ENCODE peak calls at places on chromosomes 5 and 9, in nine cellular contexts. G, P, Z, D, Y, F, R, N and O are unnamed samples.
A peak's percentile ranks its signal among the peaks of the same experiment; 100 is the strongest.

GRCh38 chr9:38484076-38484637 is 59.9 kb upstream of the IGFBPL1 start:
- DNase-seq in N (no peak), Y (no peak), P (no peak), G (no peak), Z (no peak), F (peak; percentile 2), D (no peak), R (no peak), O (no peak)

GRCh38 chr5:126104341-126104740 is 318.9 kb upstream of the GRAMD2B start:
- DNase-seq in N (no peak), R (no peak), F (no peak), Z (no peak), Y (no peak), P (no peak), D (no peak), G (no peak), O (no peak)

GRCh38 chr9:107809859-107810492 is 320.4 kb upstream of the KLF4 start:
- DNase-seq in G (no peak), Z (no peak), D (no peak), P (no peak), N (no peak), F (no peak), Y (peak; percentile 18), R (no peak), O (no peak)

GRCh38 chr5:68740204-68740910 is 353.5 kb upstream of the SLC30A5 start:
- DNase-seq in D (no peak), P (no peak), Z (no peak), N (no peak), F (no peak), G (no peak), Y (no peak), R (no peak), O (no peak)

GRCh38 chr5:53381-54174 is 38.4 kb upstream of the PLEKHG4B start:
- DNase-seq in Z (no peak), Y (peak; percentile 23), G (no peak), R (peak; percentile 82), P (no peak), F (peak; percentile 72), N (peak; percentile 94), D (no peak), O (no peak)

GRCh38 chr5:64742821-64743220 is 25.7 kb downstream of the SREK1IP1 start:
- DNase-seq in P (no peak), F (no peak), G (peak; percentile 25), R (no peak), N (no peak), Y (no peak), D (no peak), Z (no peak), O (no peak)

GRCh38 chr5:96876292-96876850 is at the start of gene ERAP2:
- DNase-seq in Z (no peak), D (no peak), P (no peak), Y (no peak), N (no peak), F (no peak), R (no peak), G (peak; percentile 61), O (no peak)

GRCh38 chr9:134205636-134206316 is 41.4 kb upstream of the RNU6ATAC start:
- DNase-seq in P (no peak), N (no peak), G (peak; percentile 90), R (peak; percentile 20), F (no peak), Y (peak; percentile 55), D (no peak), Z (no peak), O (peak; percentile 71)

GRCh38 chr5:127766556-127767335 is 63.6 kb downstream of the CCDC192 start:
- DNase-seq in G (peak; percentile 40), Y (no peak), Z (no peak), F (no peak), N (no peak), D (no peak), R (no peak), P (no peak), O (no peak)

GRCh38 chr5:72651779-72652178 is 144.6 kb upstream of the ZNF366 start:
- DNase-seq in R (no peak), D (no peak), Z (no peak), N (no peak), G (peak; percentile 11), P (no peak), Y (no peak), F (no peak), O (no peak)

GRCh38 chr5:158451203-158451982 is 592.4 kb upstream of the CLINT1 start:
- DNase-seq in F (no peak), Z (no peak), G (peak; percentile 89), R (no peak), P (no peak), D (peak; percentile 23), N (no peak), Y (peak; percentile 13), O (no peak)

GRCh38 chr9:113501129-113501686 is 37.7 kb downstream of the RGS3 start:
- DNase-seq in P (no peak), R (no peak), F (no peak), G (no peak), D (no peak), N (peak; percentile 69), Z (no peak), Y (no peak), O (peak; percentile 69)

GRCh38 chr5:69007086-69007672 is 86.6 kb upstream of the SLC30A5 start:
- DNase-seq in N (no peak), P (no peak), F (no peak), Z (no peak), D (no peak), R (no peak), G (no peak), Y (no peak), O (no peak)

GRCh38 chr9:133064241-133065069 is 2.7 kb downstream of the CEL start:
- DNase-seq in F (no peak), G (no peak), Z (no peak), P (no peak), N (no peak), R (no peak), D (no peak), Y (no peak), O (no peak)

GRCh38 chr9:4987996-4988421 is 2.9 kb downstream of the JAK2 start:
- DNase-seq in D (peak; percentile 58), P (peak; percentile 13), F (peak; percentile 92), N (peak; percentile 55), G (peak; percentile 77), Y (peak; percentile 22), Z (peak; percentile 55), R (no peak), O (no peak)

GRCh38 chr5:66467564-66467963 is 128.6 kb upstream of the MAST4 start:
- DNase-seq in D (no peak), Z (no peak), G (no peak), F (no peak), P (no peak), N (no peak), R (no peak), Y (no peak), O (no peak)

GRCh38 chr5:109560554-109560953 is 129.2 kb upstream of the MAN2A1 start:
- DNase-seq in Z (no peak), R (no peak), F (no peak), G (no peak), N (no peak), D (no peak), Y (no peak), P (no peak), O (no peak)

GRCh38 chr9:88775037-88775471 is 216.2 kb upstream of the S1PR3 start:
- DNase-seq in D (no peak), F (no peak), G (peak; percentile 98), Z (no peak), N (no peak), Y (no peak), R (no peak), P (no peak), O (no peak)

GRCh38 chr9:120715331-120715924 is 1.2 kb upstream of the MEGF9 start:
- DNase-seq in Z (no peak), N (peak; percentile 43), D (peak; percentile 58), G (peak; percentile 89), F (peak; percentile 5), P (no peak), R (no peak), Y (peak; percentile 23), O (peak; percentile 37)

GRCh38 chr5:669111-669841 is 23.9 kb downstream of the TPPP start:
- DNase-seq in R (peak; percentile 65), N (peak; percentile 85), G (no peak), D (no peak), Y (peak; percentile 49), Z (no peak), F (peak; percentile 17), P (no peak), O (peak; percentile 26)

GRCh38 chr9:117763314-117763713 is 59.1 kb downstream of the TLR4 start:
- DNase-seq in Z (no peak), D (no peak), G (peak; percentile 33), N (no peak), P (no peak), R (no peak), F (no peak), Y (no peak), O (no peak)